ENCODE peak calls at places on chromosomes 12 and 14, in ten cellular contexts. A, R, Y, H, U, D, P, T, S and Z are unnamed samples.

GRCh38 chr12:116631619-116632018 is 72.4 kb downstream of the MAP1LC3B2 start:
- DNase-seq in A (no peak), H (no peak), P (no peak), D (no peak), S (no peak), R (no peak), Y (no peak), U (no peak), T (no peak), Z (peak; percentile 34)

GRCh38 chr12:1912580-1913376 is 5.7 kb downstream of the CACNA2D4 start:
- DNase-seq in A (peak; percentile 68), T (no peak), U (no peak), Y (no peak), H (peak; percentile 2), R (no peak), S (peak; percentile 35), P (peak; percentile 94), D (no peak), Z (no peak)

GRCh38 chr12:6462234-6462995 is 8.1 kb downstream of the VAMP1 start:
- DNase-seq in R (no peak), D (peak; percentile 72), H (no peak), Y (no peak), A (no peak), T (no peak), P (no peak), U (no peak), S (no peak), Z (no peak)

GRCh38 chr12:32293808-32294419 is 105.4 kb upstream of the FGD4 start:
- DNase-seq in U (no peak), T (no peak), R (no peak), S (no peak), H (no peak), P (no peak), A (no peak), Y (no peak), D (no peak), Z (no peak)

GRCh38 chr14:101596742-101597141 is 35.4 kb downstream of the DIO3 start:
- DNase-seq in U (no peak), D (no peak), S (no peak), P (no peak), A (no peak), Y (no peak), H (no peak), R (no peak), T (no peak), Z (no peak)

GRCh38 chr14:74961238-74961911 is 6.0 kb upstream of the PGF start:
- DNase-seq in H (no peak), Y (no peak), T (no peak), P (no peak), R (no peak), U (no peak), S (no peak), D (no peak), A (no peak), Z (no peak)

GRCh38 chr14:88992011-88992410 is 167.6 kb downstream of the TTC8 start:
- DNase-seq in S (no peak), A (no peak), R (no peak), Y (no peak), H (no peak), D (no peak), P (no peak), U (no peak), T (no peak), Z (no peak)

GRCh38 chr12:56080556-56081138 is 682 bp downstream of the ERBB3 start:
- DNase-seq in S (no peak), H (no peak), Y (no peak), U (no peak), A (no peak), P (no peak), R (no peak), T (no peak), D (no peak), Z (peak; percentile 80)

GRCh38 chr14:91361236-91361811 is 56.3 kb downstream of the CCDC88C start:
- DNase-seq in P (no peak), D (no peak), Y (no peak), S (no peak), A (no peak), R (peak; percentile 77), U (no peak), H (peak; percentile 33), T (no peak), Z (no peak)

GRCh38 chr14:106518054-106518943 is 991.9 kb downstream of the TMEM121 start:
- DNase-seq in D (peak; percentile 91), R (no peak), H (peak; percentile 19), A (no peak), S (no peak), Y (peak; percentile 84), T (peak; percentile 65), P (no peak), U (no peak), Z (peak; percentile 1)